ENCODE peak calls at places on chromosomes 13 and 19, in six cellular contexts. H, R, P, Z, D and X are unnamed samples.
A peak's percentile ranks its signal among the peaks of the same experiment; 100 is the strongest.

GRCh38 chr13:51425410-51426042 is 27.3 kb downstream of the INTS6 start:
- DNase-seq in P (no peak), Z (peak; percentile 67), D (peak; percentile 16), R (peak; percentile 17), H (peak; percentile 20), X (no peak)

GRCh38 chr13:95275322-95276118 is 25.7 kb downstream of the ABCC4 start:
- DNase-seq in Z (peak; percentile 12), R (no peak), H (peak; percentile 47), D (no peak), P (no peak), X (no peak)

GRCh38 chr13:59422646-59423045 is 741.1 kb downstream of the DIAPH3 start:
- DNase-seq in Z (no peak), R (no peak), D (no peak), P (no peak), H (no peak), X (no peak)

GRCh38 chr19:46404039-46404883 is 9.1 kb downstream of the CCDC8 start:
- DNase-seq in D (no peak), P (no peak), R (no peak), H (no peak), Z (peak; percentile 61), X (no peak)

GRCh38 chr13:78382481-78382880 is 220.9 kb downstream of the POU4F1 start:
- DNase-seq in H (no peak), R (no peak), Z (no peak), D (no peak), P (no peak), X (no peak)

GRCh38 chr13:51502206-51502651 is 49.4 kb upstream of the INTS6 start:
- DNase-seq in H (peak; percentile 79), Z (peak; percentile 74), R (no peak), D (no peak), P (no peak), X (no peak)

GRCh38 chr13:37657134-37657533 is 58.6 kb upstream of the POSTN start:
- DNase-seq in R (peak; percentile 24), H (peak; percentile 70), P (no peak), D (peak; percentile 49), Z (peak; percentile 69), X (no peak)

GRCh38 chr13:23621316-23621645 is 51.1 kb downstream of the TNFRSF19 start:
- DNase-seq in P (no peak), H (peak; percentile 98), R (peak; percentile 57), D (peak; percentile 76), Z (peak; percentile 95), X (no peak)

GRCh38 chr19:34508540-34508939 is 27.0 kb downstream of the WTIP start:
- DNase-seq in R (no peak), Z (no peak), H (no peak), D (no peak), P (no peak), X (no peak)

GRCh38 chr19:52923782-52924593 is 760 bp upstream of the ZNF888 start:
- DNase-seq in D (no peak), R (no peak), Z (peak; percentile 48), H (peak; percentile 45), P (no peak), X (no peak)

GRCh38 chr13:28710161-28710560 is 8.6 kb downstream of the SLC46A3 start:
- DNase-seq in Z (no peak), R (no peak), D (no peak), P (no peak), H (no peak), X (no peak)

GRCh38 chr19:48490980-48491792 is 20.4 kb downstream of the LMTK3 start:
- DNase-seq in P (no peak), R (no peak), D (no peak), Z (no peak), H (no peak), X (peak; percentile 51)

GRCh38 chr13:51624695-51625345 is 40.6 kb downstream of the WDFY2 start:
- DNase-seq in P (no peak), D (no peak), H (no peak), Z (no peak), R (no peak), X (no peak)

GRCh38 chr13:113474179-113474578 is 16.3 kb downstream of the DCUN1D2 start:
- DNase-seq in Z (peak; percentile 49), R (no peak), P (no peak), D (no peak), H (no peak), X (no peak)

GRCh38 chr13:112069063-112069726 is 2.2 kb downstream of the SOX1 start:
- DNase-seq in H (no peak), D (no peak), P (no peak), R (no peak), Z (no peak), X (no peak)

GRCh38 chr13:20654156-20654555 is 49.3 kb upstream of the IL17D start:
- DNase-seq in P (no peak), D (no peak), H (no peak), Z (peak; percentile 15), R (no peak), X (no peak)

GRCh38 chr13:89565711-89566110 is 1781.8 kb upstream of the MIR17HG start:
- DNase-seq in Z (no peak), P (no peak), R (no peak), H (no peak), D (no peak), X (no peak)

GRCh38 chr19:46860846-46861690 is at the start of gene ARHGAP35:
- DNase-seq in Z (no peak), H (no peak), R (no peak), P (no peak), D (no peak), X (peak; percentile 76)

GRCh38 chr19:49486710-49487276 is 615 bp upstream of the RPL13A start:
- DNase-seq in D (no peak), Z (no peak), R (no peak), H (no peak), P (no peak), X (no peak)

GRCh38 chr13:101489635-101490034 is 37.2 kb downstream of the ITGBL1 start:
- DNase-seq in H (no peak), Z (no peak), P (no peak), R (no peak), D (no peak), X (no peak)
- H3K4me3 ChIP-seq in H (no peak overlapping the region), Z (no peak overlapping the region), P (no peak overlapping the region), R (no peak overlapping the region), D (no peak overlapping the region), X (no peak overlapping the region)

GRCh38 chr19:5338661-5339469 is 1.7 kb downstream of the PTPRS start:
- DNase-seq in D (no peak), P (no peak), Z (no peak), H (no peak), R (no peak), X (no peak)
- H3K4me3 ChIP-seq in D (peak overlapping the region; percentile 70), P (no peak overlapping the region), Z (no peak overlapping the region), H (no peak overlapping the region), R (peak overlapping the region; percentile 4), X (no peak overlapping the region)

GRCh38 chr19:37803250-37803854 is 24.0 kb upstream of the ZNF573 start:
- DNase-seq in Z (no peak), R (no peak), D (no peak), P (no peak), H (no peak), X (no peak)
- H3K4me3 ChIP-seq in Z (no peak overlapping the region), R (no peak overlapping the region), D (no peak overlapping the region), P (no peak overlapping the region), H (no peak overlapping the region), X (no peak overlapping the region)

GRCh38 chr19:30226464-30227070 is 145.6 kb upstream of the ZNF536 start:
- DNase-seq in H (no peak), P (no peak), D (no peak), Z (no peak), R (no peak), X (no peak)

GRCh38 chr19:30225615-30226463 is 146.3 kb upstream of the ZNF536 start:
- DNase-seq in P (no peak), D (no peak), Z (no peak), R (no peak), H (no peak), X (no peak)

GRCh38 chr19:30223866-30224688 is 148.1 kb upstream of the ZNF536 start:
- DNase-seq in Z (no peak), P (no peak), H (no peak), D (no peak), R (no peak), X (no peak)

GRCh38 chr19:30222993-30223865 is 149.0 kb upstream of the ZNF536 start:
- DNase-seq in R (no peak), H (no peak), D (no peak), P (no peak), Z (no peak), X (no peak)

DNA sequence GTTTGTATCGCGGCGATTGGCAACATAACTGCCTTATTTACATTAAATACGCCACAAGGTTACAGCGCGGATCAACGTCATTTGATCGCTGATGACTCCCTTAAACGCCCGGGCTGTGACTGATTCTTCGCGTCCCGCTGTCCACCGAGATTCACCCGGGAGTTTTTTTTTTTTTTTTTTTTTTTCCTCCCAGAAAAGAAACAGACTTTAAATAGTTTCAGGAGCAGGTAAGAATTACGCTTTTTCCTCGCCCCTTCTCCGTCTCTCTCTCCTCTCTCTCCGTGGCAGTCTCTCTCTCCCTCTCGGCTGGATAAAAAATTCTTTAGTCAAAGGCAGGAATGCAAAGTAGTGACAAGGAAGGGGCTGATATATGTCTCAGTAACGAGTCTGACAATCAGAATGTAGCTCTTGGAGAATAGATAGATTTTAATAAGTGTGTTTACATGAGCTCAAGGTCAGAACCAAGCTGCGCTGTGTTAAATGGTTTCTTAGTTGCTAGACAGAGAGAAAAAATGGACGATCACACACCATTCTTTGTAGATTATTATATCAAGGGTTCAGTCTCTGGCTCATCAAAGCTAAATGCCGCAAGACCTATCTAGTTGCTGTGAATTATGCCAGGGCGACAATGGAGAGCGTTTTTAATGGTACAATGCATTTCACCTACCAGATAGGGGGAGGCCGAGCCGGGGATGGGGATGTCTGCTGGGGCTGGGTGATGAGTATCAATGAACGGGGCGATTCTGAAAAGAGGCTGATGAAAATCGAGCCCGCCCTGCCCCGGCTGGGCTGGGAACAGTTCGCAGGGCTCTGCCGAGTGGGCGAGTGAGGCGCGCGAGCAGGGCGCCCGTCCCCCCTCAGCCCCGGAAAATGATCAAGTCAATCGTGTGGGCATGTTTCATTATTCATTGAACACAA is 147.2 kb upstream of the ZNF536 start:
- DNase-seq in P (no peak), H (no peak), R (no peak), Z (no peak), D (no peak), X (no peak)
- H3K4me3 ChIP-seq in P (peak overlapping the region; percentile 47), H (no peak overlapping the region), R (peak overlapping the region; percentile 57), Z (no peak overlapping the region), D (peak overlapping the region; percentile 27), X (no peak overlapping the region)

DNA sequence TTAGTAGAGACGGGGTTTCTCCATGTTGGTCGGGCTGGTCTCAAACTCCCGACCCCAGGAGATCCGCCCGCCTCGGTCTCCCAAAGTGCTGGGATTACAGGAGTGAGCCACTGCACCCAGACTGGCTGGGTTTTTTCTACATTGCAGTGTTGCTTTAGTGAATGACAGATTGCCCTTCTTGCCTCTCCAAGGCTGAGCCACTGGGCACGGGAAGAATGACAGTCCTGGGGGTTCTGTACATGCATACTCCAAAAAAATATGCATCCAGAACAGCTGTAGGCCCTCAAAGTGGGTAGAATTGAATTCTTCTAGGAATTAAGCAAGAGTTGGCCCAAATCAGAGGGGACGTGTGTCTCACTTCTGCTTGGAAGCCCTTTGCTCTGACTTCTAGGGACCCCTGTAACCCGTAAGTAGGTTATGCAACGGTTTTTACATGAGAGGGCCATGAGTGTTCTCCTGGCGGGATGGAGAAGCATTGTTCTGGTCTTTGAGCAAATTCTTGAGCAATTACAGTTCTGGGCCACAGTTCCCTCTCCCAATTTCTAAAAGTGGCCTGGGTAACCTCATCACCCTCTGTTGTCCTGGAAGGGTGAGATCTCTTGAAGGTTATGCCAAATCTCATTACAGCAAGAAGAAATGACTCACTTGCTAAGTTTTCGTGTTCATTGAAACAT is 3.6 kb downstream of the ACTN4 start:
- DNase-seq in D (peak; percentile 75), R (no peak), H (peak; percentile 80), P (no peak), Z (peak; percentile 98), X (no peak)
- H3K4me3 ChIP-seq in D (peak overlapping the region; percentile 11), R (peak overlapping the region; percentile 100), H (no peak overlapping the region), P (no peak overlapping the region), Z (no peak overlapping the region), X (no peak overlapping the region)